ENCODE peak calls at places on chromosomes 11 and 22, in eight cellular contexts. Z is HL-60, P is stomach, N is sigmoid colon, S is upper lobe of left lung, F is HCT116, A is transverse colon, R is GM12891. C is an unnamed sample.

GRCh38 chr22:38751422-38752346 is 4.1 kb downstream of the SUN2 start:
- DNase-seq in F (no peak), R (peak), P (peak), A (peak), Z (peak), N (no peak), S (no peak), C (no peak)

GRCh38 chr22:43796567-43796966 is 15.5 kb downstream of the EFCAB6 start:
- DNase-seq in P (no peak), R (no peak), Z (no peak), F (peak), S (no peak), N (no peak), A (no peak), C (no peak)

GRCh38 chr22:21946262-21946925 is 6.3 kb downstream of the PPM1F start:
- DNase-seq in S (no peak), P (no peak), R (no peak), A (no peak), F (no peak), N (no peak), Z (no peak), C (no peak)

GRCh38 chr11:66841861-66842260 is 1.4 kb upstream of the RCE1 start:
- DNase-seq in P (no peak), A (no peak), R (no peak), Z (no peak), N (peak), F (no peak), S (no peak), C (peak)

GRCh38 chr22:41642711-41643110 is 21.6 kb downstream of the XRCC6 start:
- DNase-seq in S (no peak), A (no peak), R (no peak), F (no peak), P (no peak), N (no peak), Z (no peak), C (no peak)

GRCh38 chr22:39110631-39111561 is 13.9 kb downstream of the APOBEC3H start:
- DNase-seq in Z (no peak), A (no peak), P (no peak), S (no peak), R (no peak), N (no peak), F (no peak), C (no peak)

GRCh38 chr22:23278883-23279675 is 98.8 kb downstream of the BCR start:
- DNase-seq in Z (no peak), N (no peak), R (no peak), F (no peak), A (peak), P (peak), S (no peak), C (no peak)

GRCh38 chr11:1171985-1172728 is 14.4 kb downstream of the MUC5AC start:
- DNase-seq in R (no peak), S (peak), N (no peak), P (no peak), Z (no peak), F (no peak), A (no peak), C (no peak)

GRCh38 chr22:42310301-42310981 is 40.0 kb upstream of the TCF20 start:
- DNase-seq in A (no peak), Z (no peak), S (peak), P (no peak), F (no peak), N (no peak), R (no peak), C (no peak)

GRCh38 chr11:84671325-84672019 is 955.7 kb downstream of the DLG2 start:
- DNase-seq in S (no peak), P (no peak), R (no peak), N (no peak), A (peak), Z (no peak), F (no peak), C (no peak)

GRCh38 chr22:23233746-23234408 is 53.6 kb downstream of the BCR start:
- DNase-seq in A (no peak), F (no peak), S (no peak), R (no peak), P (no peak), Z (no peak), N (no peak), C (no peak)

GRCh38 chr11:13486926-13487660 is 8.7 kb downstream of the PTH start:
- DNase-seq in R (no peak), P (peak), Z (no peak), S (peak), F (no peak), N (no peak), A (peak), C (no peak)

GRCh38 chr22:46064236-46064965 is 85.9 kb upstream of the PPARA start:
- DNase-seq in A (peak), F (no peak), S (peak), R (no peak), N (peak), Z (no peak), P (peak), C (peak)

GRCh38 chr22:46062232-46062615 is 85.3 kb upstream of the WNT7B start:
- DNase-seq in P (no peak), Z (no peak), N (no peak), R (no peak), F (no peak), S (no peak), A (peak), C (no peak)

GRCh38 chr22:46062971-46063631 is 86.1 kb upstream of the WNT7B start:
- DNase-seq in Z (no peak), F (no peak), N (peak), S (no peak), R (no peak), A (peak), P (peak), C (peak)

GRCh38 chr22:46064966-46065666 is 85.2 kb upstream of the PPARA start:
- DNase-seq in A (peak), R (no peak), P (peak), F (no peak), N (peak), S (no peak), Z (no peak), C (peak)

GRCh38 chr22:46063861-46064235 is 86.5 kb upstream of the PPARA start:
- DNase-seq in N (peak), R (no peak), A (peak), Z (no peak), F (no peak), P (peak), S (no peak), C (peak)
- TF ChIP-seq POLR2AphosphoS5 in N (no peak), R (no peak), A (no peak), Z (no peak), F (no peak), P (no peak), S (no peak), C (no peak)

GRCh38 chr22:19851291-19852176 is 3.1 kb downstream of the GNB1L start:
- DNase-seq in S (peak), R (no peak), F (no peak), Z (no peak), N (no peak), A (no peak), P (no peak), C (no peak)
- TF ChIP-seq POLR2AphosphoS5 in S (no peak), R (no peak), F (no peak), Z (no peak), N (no peak), A (no peak), P (no peak), C (no peak)

GRCh38 chr11:61486004-61486615 is 22.4 kb upstream of the LRRC10B start:
- DNase-seq in Z (no peak), A (no peak), P (no peak), S (peak), N (no peak), F (no peak), R (no peak), C (no peak)

GRCh38 chr11:61486779-61487178 is 21.8 kb upstream of the LRRC10B start:
- DNase-seq in F (no peak), S (no peak), P (no peak), R (no peak), Z (no peak), N (no peak), A (no peak), C (no peak)

GRCh38 chr11:61489833-61490585 is 18.5 kb upstream of the LRRC10B start:
- DNase-seq in Z (no peak), R (no peak), A (no peak), N (no peak), S (no peak), P (no peak), F (no peak), C (no peak)

GRCh38 chr11:61487342-61488025 is 21.1 kb upstream of the LRRC10B start:
- DNase-seq in P (no peak), A (no peak), F (no peak), N (no peak), Z (no peak), S (no peak), R (no peak), C (no peak)

GRCh38 chr11:61488651-61489291 is 19.8 kb upstream of the LRRC10B start:
- DNase-seq in F (no peak), P (peak), Z (no peak), N (no peak), R (no peak), S (no peak), A (peak), C (no peak)
- TF ChIP-seq POLR2AphosphoS5 in F (no peak), P (no peak), Z (no peak), N (no peak), R (no peak), S (no peak), A (no peak), C (no peak)

DNA sequence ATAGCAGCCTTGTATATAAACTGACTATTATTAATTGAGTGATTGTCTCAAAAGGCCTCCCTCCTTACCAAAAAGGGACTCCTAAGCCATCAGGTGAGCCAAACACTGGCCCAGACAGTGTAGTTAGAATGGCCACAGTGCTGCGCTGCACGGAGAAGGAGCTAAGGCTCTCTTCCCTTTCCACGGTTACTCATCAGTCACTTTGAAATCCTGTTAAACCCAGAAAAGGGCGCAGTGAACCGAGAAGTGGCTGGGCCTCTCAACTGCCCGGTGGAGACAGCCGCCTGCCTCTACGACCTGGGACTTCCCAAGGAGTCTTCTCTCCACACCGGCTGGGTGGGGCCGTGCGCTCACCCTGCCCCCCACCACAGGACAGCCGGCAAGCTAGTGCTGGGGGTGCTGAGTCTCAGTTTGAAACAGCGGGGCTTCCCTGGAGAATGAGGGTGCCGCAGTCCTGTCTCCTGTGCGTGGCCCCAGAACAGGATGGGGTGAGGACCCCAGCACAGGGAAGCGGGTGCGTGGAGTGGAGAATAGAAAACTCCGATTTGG is 1.3 kb downstream of the MYH9 start:
- DNase-seq in R (no peak), S (peak), N (no peak), P (no peak), F (no peak), A (peak), Z (no peak), C (no peak)
- TF ChIP-seq POLR2AphosphoS5 in R (peak), S (no peak), N (peak), P (peak), F (no peak), A (no peak), Z (no peak), C (no peak)

GRCh38 chr11:68214173-68215086 is 1.3 kb upstream of the KMT5B start:
- DNase-seq in N (no peak), F (no peak), R (no peak), P (no peak), S (peak), Z (no peak), A (peak), C (peak)

GRCh38 chr11:68213135-68213515 is at the start of gene KMT5B:
- DNase-seq in R (no peak), N (no peak), Z (no peak), A (peak), P (peak), F (peak), S (peak), C (no peak)

GRCh38 chr11:68213555-68214172 is 568 bp upstream of the KMT5B start:
- DNase-seq in F (peak), R (peak), Z (peak), P (peak), A (peak), N (peak), S (peak), C (peak)

GRCh38 chr11:68211546-68211945 is 1.6 kb downstream of the KMT5B start:
- DNase-seq in Z (no peak), P (peak), A (peak), R (no peak), N (no peak), F (no peak), S (no peak), C (no peak)

DNA sequence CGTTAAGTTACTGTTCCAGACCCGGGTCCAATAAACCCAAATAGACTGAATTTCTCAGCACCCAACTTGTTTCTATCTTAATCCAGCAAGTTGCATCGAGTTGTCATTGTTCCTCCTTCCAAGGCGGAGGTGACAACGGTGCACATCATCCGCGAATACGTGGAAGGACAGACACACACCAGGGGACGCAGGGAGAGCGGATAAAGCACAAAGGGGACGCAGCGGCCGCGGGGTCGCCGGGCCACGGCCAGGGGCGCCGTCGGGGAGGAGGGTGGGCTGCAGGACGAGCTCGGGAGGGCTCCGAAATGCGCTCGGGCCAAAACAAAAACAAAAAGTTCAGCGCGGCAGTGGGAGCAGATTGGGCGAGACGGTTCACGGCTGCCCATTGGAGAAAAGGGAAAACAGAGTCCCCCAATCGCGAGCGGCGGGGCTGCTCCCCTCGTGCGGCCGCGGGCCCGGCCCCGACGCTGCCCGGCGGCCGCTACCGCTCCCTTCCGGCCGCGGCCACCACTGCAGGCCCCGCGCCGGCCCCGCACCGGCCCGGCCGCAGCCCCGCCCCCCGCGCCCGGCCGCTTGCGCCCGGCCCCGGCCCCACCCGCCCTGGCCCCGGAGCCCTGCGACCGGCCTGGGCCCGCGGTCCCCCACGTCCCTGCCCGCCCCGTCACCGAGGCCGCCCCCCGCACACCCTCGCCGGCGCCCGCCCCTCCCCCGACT is 518 bp downstream of the KMT5B start:
- DNase-seq in Z (no peak), A (peak), R (peak), P (peak), S (peak), N (peak), F (peak), C (peak)
- TF ChIP-seq POLR2AphosphoS5 in Z (no peak), A (no peak), R (no peak), P (peak), S (peak), N (peak), F (no peak), C (no peak)